ENCODE peak calls at places on chromosomes 2 and 18, in five cellular contexts. E is fibroblast of mammary gland, Z is cardiac muscle cell, P is PC-3, R is fibroblast of the aortic adventitia. F is an unnamed sample.

GRCh38 chr2:74876081-74876886 is 42.4 kb downstream of the HK2 start:
- DNase-seq in P (peak), R (peak), E (peak), Z (peak), F (peak)

GRCh38 chr2:224836263-224836662 is 120.1 kb upstream of the CCDC195 start:
- DNase-seq in R (peak), E (peak), Z (no peak), P (peak), F (no peak)

GRCh38 chr2:235201796-235202195 is 250.0 kb downstream of the SH3BP4 start:
- DNase-seq in P (no peak), Z (no peak), E (no peak), R (no peak), F (no peak)

GRCh38 chr2:121297217-121297830 is 12.3 kb upstream of the TFCP2L1 start:
- DNase-seq in Z (peak), E (peak), P (peak), R (peak), F (peak)

GRCh38 chr2:154826827-154827226 is 128.3 kb downstream of the KCNJ3 start:
- DNase-seq in E (no peak), R (no peak), P (no peak), Z (no peak), F (no peak)

GRCh38 chr2:144489315-144489920 is 30.5 kb downstream of the ZEB2 start:
- DNase-seq in R (no peak), E (no peak), Z (no peak), P (no peak), F (no peak)

GRCh38 chr18:332721-333513 is 65.1 kb upstream of the THOC1 start:
- DNase-seq in Z (no peak), E (peak), R (peak), P (no peak), F (no peak)

GRCh38 chr18:3863006-3863405 is 413.0 kb downstream of the TGIF1 start:
- DNase-seq in E (no peak), R (no peak), P (no peak), Z (no peak), F (no peak)

GRCh38 chr2:102703748-102704147 is 58.1 kb upstream of the TMEM182 start:
- DNase-seq in P (peak), R (peak), Z (peak), E (peak), F (peak)

GRCh38 chr18:80246656-80247402 is 485 bp downstream of the PARD6G start:
- DNase-seq in Z (no peak), E (no peak), R (no peak), P (peak), F (no peak)

GRCh38 chr2:15939854-15940660 is at the start of gene MYCN:
- DNase-seq in R (peak), E (peak), P (no peak), Z (peak), F (peak)

GRCh38 chr2:71601136-71602114 is 148.1 kb downstream of the DYSF start:
- DNase-seq in P (no peak), Z (no peak), E (no peak), R (no peak), F (no peak)

GRCh38 chr2:64341461-64341860 is 112.5 kb upstream of the LGALSL start:
- DNase-seq in E (no peak), P (no peak), Z (no peak), R (no peak), F (no peak)

GRCh38 chr18:35438480-35439234 is 59.1 kb downstream of the INO80C start:
- DNase-seq in P (peak), E (peak), R (no peak), Z (no peak), F (no peak)

DNA sequence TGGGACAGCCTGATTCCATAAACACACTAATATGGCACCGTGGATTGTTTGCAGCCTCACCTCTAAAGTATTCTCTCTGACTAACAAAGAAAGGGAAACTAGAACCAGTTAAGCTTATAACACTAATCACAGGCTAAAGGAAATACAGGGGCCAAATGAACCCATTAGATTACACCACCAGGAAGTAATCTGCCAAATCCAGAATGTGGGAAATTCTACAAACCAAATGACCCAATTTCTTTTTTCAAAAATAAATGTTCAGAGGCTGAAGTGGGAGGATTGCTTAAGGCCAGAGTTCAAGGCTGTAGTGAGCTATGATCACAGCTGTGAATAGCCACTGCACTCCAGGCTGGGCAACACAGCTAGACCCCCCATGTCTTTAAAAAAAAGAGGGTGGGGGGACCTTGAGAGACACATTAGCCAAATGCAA is 1.5 kb upstream of the MPPE1 start:
- DNase-seq in Z (no peak), R (peak), E (peak), P (peak), F (no peak)
- H3K4me3 ChIP-seq in Z (peak), R (no peak), E (no peak), P (peak), F (no peak)

GRCh38 chr2:43220229-43220981 is 6.0 kb downstream of the ZFP36L2 start:
- DNase-seq in E (peak), P (peak), Z (no peak), R (peak), F (no peak)

GRCh38 chr2:43220982-43221659 is 5.3 kb downstream of the ZFP36L2 start:
- DNase-seq in R (peak), Z (no peak), E (peak), P (no peak), F (no peak)

GRCh38 chr2:43223412-43224040 is 2.9 kb downstream of the ZFP36L2 start:
- DNase-seq in E (peak), R (peak), Z (no peak), P (peak), F (no peak)

GRCh38 chr2:43222472-43223146 is 3.8 kb downstream of the ZFP36L2 start:
- DNase-seq in R (peak), E (peak), Z (no peak), P (peak), F (no peak)

DNA sequence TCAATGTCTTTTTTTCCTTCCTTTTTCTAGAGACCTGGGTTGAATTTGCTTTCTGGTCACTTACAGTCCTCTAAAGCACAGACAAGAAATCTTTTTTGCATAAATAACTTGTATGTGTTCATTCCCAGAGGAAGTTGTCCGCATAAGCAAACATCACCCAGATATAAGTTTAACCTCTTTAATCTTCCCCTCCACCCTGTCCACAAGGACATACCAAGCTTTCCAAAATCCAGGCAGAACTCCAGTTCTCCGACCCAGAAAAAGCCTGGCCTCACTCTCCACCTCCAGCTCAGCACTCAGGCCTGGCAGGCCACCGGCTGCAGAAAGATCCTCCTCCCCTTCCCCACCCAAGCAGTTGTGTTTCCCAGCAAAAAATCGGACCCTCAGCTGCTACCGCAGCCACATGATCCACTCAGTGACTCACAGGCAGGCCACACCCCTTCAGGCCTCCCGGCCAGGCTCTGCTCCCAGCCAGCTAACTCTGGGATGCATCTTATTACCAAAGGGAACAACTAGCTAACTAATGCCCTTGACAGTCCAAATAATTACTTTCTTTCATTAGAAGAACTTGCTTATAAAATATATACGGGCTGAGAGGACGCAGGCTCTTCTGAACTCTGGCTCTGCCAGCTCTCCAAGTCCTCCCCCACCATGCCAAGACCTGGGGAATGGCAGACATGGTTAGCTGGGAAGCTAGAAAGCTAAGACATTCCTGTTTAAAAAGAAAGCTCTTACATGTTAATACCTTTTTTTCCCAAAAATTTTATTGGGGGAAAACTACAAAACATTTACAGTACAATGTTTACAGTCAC is 4.5 kb downstream of the ZFP36L2 start:
- DNase-seq in R (peak), E (peak), Z (peak), P (peak), F (peak)
- H3K4me3 ChIP-seq in R (peak), E (peak), Z (peak), P (peak), F (peak)

GRCh38 chr2:26178246-26178645 is 5.4 kb downstream of the GAREM2 start:
- DNase-seq in R (no peak), P (no peak), E (no peak), Z (no peak), F (no peak)
- H3K4me3 ChIP-seq in R (no peak), P (peak), E (peak), Z (peak), F (peak)

DNA sequence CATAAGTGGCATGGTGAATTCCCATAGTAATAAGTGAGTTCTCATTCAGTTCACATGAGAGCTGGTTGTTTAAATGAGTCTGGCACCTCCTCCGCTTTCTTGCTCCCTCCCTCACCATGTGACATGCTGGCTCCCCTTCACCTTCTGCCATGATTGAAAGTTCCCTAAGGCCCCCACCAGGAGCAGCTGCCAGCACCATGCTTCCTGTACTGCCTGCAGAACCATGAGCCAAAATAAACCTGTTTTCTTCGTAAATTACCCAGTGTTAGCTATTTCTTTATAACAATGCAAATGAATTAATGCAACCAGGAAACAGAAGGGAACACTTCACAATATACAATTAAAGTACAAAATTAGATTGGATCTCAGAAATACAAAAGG is 257.0 kb downstream of the MREG start:
- DNase-seq in P (no peak), Z (no peak), E (no peak), R (no peak), F (no peak)
- H3K4me3 ChIP-seq in P (no peak), Z (no peak), E (no peak), R (no peak), F (no peak)

GRCh38 chr2:159091381-159091780 is 122.9 kb downstream of the TANC1 start:
- DNase-seq in P (peak), Z (no peak), R (peak), E (peak), F (no peak)
- H3K4me3 ChIP-seq in P (peak), Z (no peak), R (no peak), E (no peak), F (no peak)

DNA sequence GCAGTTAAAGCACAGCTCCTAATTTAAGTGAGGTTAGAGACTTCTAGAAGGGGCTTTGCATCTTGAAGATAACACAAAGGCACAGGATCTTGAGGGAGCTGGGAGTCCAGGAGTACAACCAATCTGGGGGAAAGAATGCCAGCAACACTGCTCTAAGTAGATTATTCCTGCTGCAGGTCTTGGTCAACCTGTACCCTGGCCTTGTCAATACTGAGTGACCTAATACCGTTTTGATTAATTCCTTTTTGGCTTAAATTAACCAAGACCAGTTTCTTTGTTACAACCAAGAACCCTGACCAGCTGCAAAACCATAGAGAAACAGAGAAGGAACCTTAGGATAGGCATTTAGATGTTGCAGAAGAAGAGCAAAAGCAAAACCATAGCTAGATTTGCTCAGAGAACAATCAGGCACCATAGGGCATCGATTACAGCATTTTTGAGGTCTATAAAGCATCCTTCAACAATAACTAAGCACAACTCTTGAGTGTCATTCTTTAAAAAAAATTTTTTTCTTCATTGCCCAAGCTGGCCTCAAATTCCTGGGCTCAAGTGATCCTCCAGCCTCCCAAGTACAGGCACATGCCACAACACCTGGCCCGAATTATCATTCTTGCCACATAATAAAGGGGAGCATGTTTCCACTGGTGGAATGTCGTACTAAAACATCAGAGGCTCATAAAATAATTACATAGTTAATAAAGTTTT is 6.3 kb downstream of the STARD7 start:
- DNase-seq in R (peak), P (no peak), Z (no peak), E (peak), F (no peak)
- H3K4me3 ChIP-seq in R (no peak), P (no peak), Z (no peak), E (no peak), F (no peak)

GRCh38 chr2:26302846-26303245 is 43.1 kb upstream of the SELENOI start:
- DNase-seq in P (peak), R (no peak), Z (no peak), E (no peak), F (no peak)

GRCh38 chr2:26298638-26299393 is 47.1 kb upstream of the SELENOI start:
- DNase-seq in E (peak), P (no peak), R (peak), Z (peak), F (no peak)

GRCh38 chr2:26299488-26300092 is 46.4 kb upstream of the SELENOI start:
- DNase-seq in E (peak), R (peak), P (peak), Z (peak), F (peak)

GRCh38 chr2:26298286-26298637 is 47.7 kb upstream of the SELENOI start:
- DNase-seq in Z (no peak), R (no peak), P (no peak), E (no peak), F (no peak)

GRCh38 chr2:26300234-26300641 is 45.7 kb upstream of the SELENOI start:
- DNase-seq in Z (no peak), E (peak), R (peak), P (no peak), F (no peak)
- H3K4me3 ChIP-seq in Z (peak), E (no peak), R (peak), P (no peak), F (no peak)

DNA sequence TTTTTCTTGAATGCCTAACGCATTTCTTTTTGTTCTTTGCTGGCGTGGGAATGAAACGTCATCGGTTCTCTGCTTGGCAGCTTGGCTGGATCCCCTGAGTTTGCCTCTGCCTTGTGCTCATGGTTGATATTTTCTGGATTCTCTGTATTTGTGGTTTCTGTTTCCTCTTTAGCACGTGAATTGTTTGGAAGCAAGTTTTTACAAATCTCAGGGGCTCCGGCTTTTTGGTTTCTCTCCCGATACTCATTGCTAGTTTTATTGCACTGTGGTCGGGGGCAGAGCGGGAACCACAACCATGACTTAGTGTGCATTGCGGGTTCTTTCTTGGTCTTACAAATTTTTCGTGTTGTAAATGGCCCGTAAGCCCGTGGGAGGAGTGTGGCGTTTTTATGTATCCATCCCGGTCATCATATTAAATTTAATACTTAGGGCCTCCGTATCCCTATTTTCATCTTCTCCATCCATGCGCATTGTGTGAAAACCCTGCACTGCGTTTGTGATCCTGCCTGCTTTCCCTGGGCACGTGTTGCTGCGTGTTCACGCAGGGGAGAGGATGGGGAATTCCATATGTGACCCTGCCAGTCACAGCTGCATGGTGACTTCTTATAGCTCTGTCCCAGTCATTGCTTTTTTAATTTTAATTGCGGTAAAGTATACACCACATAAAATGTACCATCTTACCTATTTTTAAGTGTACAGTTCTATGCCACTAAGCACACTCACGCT is 9.4 kb downstream of the RAMP1 start:
- DNase-seq in E (peak), R (peak), P (no peak), Z (no peak), F (no peak)
- H3K4me3 ChIP-seq in E (no peak), R (no peak), P (no peak), Z (no peak), F (no peak)

GRCh38 chr2:175605599-175605988 is 396.5 kb downstream of the LNPK start:
- DNase-seq in Z (no peak), P (no peak), E (no peak), R (no peak), F (no peak)

GRCh38 chr2:175597286-175597685 is 404.8 kb downstream of the LNPK start:
- DNase-seq in P (no peak), Z (no peak), E (peak), R (no peak), F (no peak)

GRCh38 chr2:175600024-175600831 is 401.8 kb downstream of the LNPK start:
- DNase-seq in Z (peak), R (peak), E (peak), P (peak), F (no peak)

GRCh38 chr2:175605989-175606841 is 395.9 kb downstream of the LNPK start:
- DNase-seq in E (peak), R (no peak), Z (no peak), P (no peak), F (no peak)

GRCh38 chr2:175601969-175602368 is 400.1 kb downstream of the LNPK start:
- DNase-seq in R (no peak), Z (no peak), P (no peak), E (no peak), F (no peak)
- H3K4me3 ChIP-seq in R (no peak), Z (no peak), P (no peak), E (no peak), F (no peak)

F was measured in Jurkat, Clone E6-1.